ENCODE peak calls at places on chromosomes 11 and 22, in eight cellular contexts. I, Y, L, Z, O, N, Q and D are unnamed samples.

GRCh38 chr11:130489716-130490115 is 41.3 kb downstream of the ADAMTS15 start:
- DNase-seq in Z (no peak), I (no peak), L (no peak), Y (no peak), O (no peak), N (no peak), Q (no peak), D (no peak)

GRCh38 chr11:94002226-94002625 is 18.9 kb upstream of the HEPHL1 start:
- DNase-seq in Y (no peak), Q (no peak), Z (no peak), L (no peak), N (no peak), O (peak; percentile 44), I (no peak), D (no peak)

GRCh38 chr11:14386895-14387480 is 28.0 kb upstream of the RRAS2 start:
- DNase-seq in Y (no peak), I (peak; percentile 70), N (no peak), O (peak; percentile 89), Q (peak; percentile 22), L (no peak), Z (no peak), D (no peak)

GRCh38 chr11:46387456-46387855 is 4.1 kb downstream of the CHRM4 start:
- DNase-seq in Q (no peak), Z (no peak), N (no peak), L (no peak), O (no peak), I (no peak), Y (no peak), D (no peak)

GRCh38 chr11:113184498-113184897 is 129.9 kb upstream of the TTC12 start:
- DNase-seq in Y (no peak), Z (peak; percentile 2), O (peak; percentile 56), I (no peak), N (no peak), L (no peak), Q (no peak), D (peak; percentile 69)

GRCh38 chr11:6771926-6772898 is at the start of gene OR2AG2:
- DNase-seq in Q (no peak), Y (no peak), I (no peak), Z (no peak), N (no peak), L (peak; percentile 8), O (no peak), D (no peak)

GRCh38 chr11:120977470-120977869 is 46.4 kb upstream of the TBCEL start:
- DNase-seq in Y (no peak), L (no peak), Q (no peak), Z (no peak), N (no peak), O (peak; percentile 10), I (no peak), D (peak; percentile 26)

GRCh38 chr11:97895572-97895971 is 1125.2 kb upstream of the CNTN5 start:
- DNase-seq in Z (no peak), I (no peak), O (no peak), N (no peak), Y (no peak), Q (no peak), L (no peak), D (no peak)

GRCh38 chr11:830295-831131 is 2.2 kb upstream of the CD151 start:
- DNase-seq in N (peak; percentile 72), I (no peak), L (no peak), Y (peak; percentile 85), O (no peak), Q (peak; percentile 83), Z (no peak), D (no peak)

GRCh38 chr22:38026130-38027111 is 30.8 kb upstream of the PICK1 start:
- DNase-seq in O (no peak), L (no peak), N (no peak), Q (no peak), I (no peak), Y (no peak), Z (no peak), D (no peak)

GRCh38 chr11:10091314-10092045 is 202.5 kb downstream of the SBF2 start:
- DNase-seq in I (no peak), N (no peak), Z (no peak), L (no peak), Y (no peak), Q (no peak), O (peak; percentile 19), D (no peak)
- H3K27ac ChIP-seq in I (no peak overlapping the region), N (no peak overlapping the region), Z (peak overlapping the region; percentile 62), L (no peak overlapping the region), Y (no peak overlapping the region), Q (no peak overlapping the region), O (no peak overlapping the region), D (no peak overlapping the region)

GRCh38 chr22:23655891-23656475 is 23.9 kb upstream of the DRICH1 start:
- DNase-seq in I (no peak), N (no peak), L (no peak), O (no peak), Y (no peak), Z (no peak), Q (no peak), D (no peak)

GRCh38 chr22:23651676-23652075 is 19.6 kb upstream of the DRICH1 start:
- DNase-seq in Z (no peak), L (no peak), I (no peak), N (no peak), O (no peak), Q (no peak), Y (no peak), D (no peak)

GRCh38 chr22:23652286-23652685 is 20.2 kb upstream of the DRICH1 start:
- DNase-seq in O (no peak), Q (no peak), Y (no peak), N (no peak), L (no peak), Z (no peak), I (no peak), D (no peak)

GRCh38 chr22:23649071-23649501 is 17.0 kb upstream of the DRICH1 start:
- DNase-seq in N (no peak), Z (no peak), I (no peak), Y (no peak), O (no peak), L (no peak), Q (no peak), D (no peak)

GRCh38 chr22:23652711-23653110 is 20.6 kb upstream of the DRICH1 start:
- DNase-seq in Q (no peak), Z (no peak), L (no peak), O (no peak), Y (no peak), I (no peak), N (no peak), D (no peak)
- H3K27ac ChIP-seq in Q (no peak overlapping the region), Z (no peak overlapping the region), L (no peak overlapping the region), O (no peak overlapping the region), Y (no peak overlapping the region), I (no peak overlapping the region), N (no peak overlapping the region), D (no peak overlapping the region)

DNA sequence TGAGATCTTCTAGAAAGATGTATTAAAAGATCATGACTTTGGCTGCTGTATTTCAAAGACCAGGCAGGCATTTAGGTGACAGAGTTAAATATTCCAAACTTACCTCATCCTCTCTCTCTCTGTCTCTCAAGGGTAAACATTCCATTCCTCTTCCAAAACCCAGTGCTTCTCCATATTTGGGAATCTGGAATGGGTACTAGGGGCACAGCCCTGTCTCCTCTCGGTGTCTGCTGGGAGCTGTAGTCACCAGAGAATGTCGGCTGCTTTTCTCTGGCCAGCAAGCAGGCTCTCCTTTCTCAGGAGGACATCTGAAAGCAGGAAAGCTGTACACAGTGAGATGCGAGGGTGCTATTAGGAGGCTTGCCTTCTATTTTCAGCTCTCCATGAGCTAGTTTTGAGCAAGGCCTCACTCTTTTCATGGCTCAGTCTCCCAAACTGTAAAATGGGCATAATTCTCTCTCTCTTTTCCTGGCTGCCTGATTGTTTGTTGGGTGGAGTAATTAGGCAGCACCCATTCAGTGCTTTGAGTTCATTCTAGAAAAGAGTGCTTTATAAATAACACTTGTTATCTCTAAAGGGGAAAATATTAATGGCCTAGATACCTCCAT is 9.3 kb upstream of the PEX26 start:
- DNase-seq in N (no peak), L (no peak), Z (no peak), I (no peak), Q (no peak), Y (no peak), O (peak; percentile 44), D (no peak)
- H3K27ac ChIP-seq in N (peak overlapping the region; percentile 87), L (peak overlapping the region; percentile 41), Z (no peak overlapping the region), I (no peak overlapping the region), Q (peak overlapping the region; percentile 86), Y (no peak overlapping the region), O (peak overlapping the region; percentile 21), D (no peak overlapping the region)

DNA sequence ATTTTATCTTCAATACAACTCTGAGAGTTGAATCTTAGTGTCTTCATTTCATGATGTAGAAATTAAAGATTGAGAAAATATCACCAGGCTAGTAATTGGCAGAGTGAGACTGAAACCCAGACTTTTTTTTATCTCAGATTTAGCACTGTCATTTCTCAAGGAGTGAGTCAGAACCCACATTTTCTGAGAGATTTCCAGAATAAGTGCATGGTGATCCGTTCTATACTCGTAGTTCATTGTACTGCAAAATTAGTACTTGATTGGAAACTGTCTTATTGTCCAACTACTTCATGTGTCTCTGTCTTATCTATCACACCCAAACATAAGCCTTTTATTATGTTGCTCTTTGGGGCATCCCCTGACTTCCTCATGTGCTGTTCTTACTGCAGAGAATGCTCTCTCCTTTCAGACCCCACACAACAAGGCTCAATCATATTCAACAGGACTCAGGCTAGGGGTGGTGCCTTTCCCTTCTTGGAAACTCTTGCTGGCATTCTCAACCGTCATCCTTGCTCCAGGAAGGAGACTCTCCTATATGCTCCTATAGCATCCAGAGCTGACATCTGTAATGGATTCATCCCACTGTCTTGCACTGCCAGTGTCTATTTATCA is 76.7 kb upstream of the BLID start:
- DNase-seq in L (no peak), O (peak; percentile 62), Z (no peak), Y (no peak), Q (no peak), N (no peak), I (no peak), D (no peak)
- H3K27ac ChIP-seq in L (no peak overlapping the region), O (peak overlapping the region; percentile 97), Z (peak overlapping the region; percentile 75), Y (no peak overlapping the region), Q (no peak overlapping the region), N (peak overlapping the region; percentile 37), I (no peak overlapping the region), D (peak overlapping the region; percentile 82)

GRCh38 chr11:19979519-19979845 is 180.8 kb downstream of the DBX1 start:
- DNase-seq in Z (no peak), N (no peak), I (no peak), Q (no peak), O (no peak), Y (no peak), L (no peak), D (no peak)
- H3K27ac ChIP-seq in Z (no peak overlapping the region), N (peak overlapping the region; percentile 50), I (no peak overlapping the region), Q (no peak overlapping the region), O (peak overlapping the region; percentile 81), Y (peak overlapping the region; percentile 80), L (no peak overlapping the region), D (peak overlapping the region; percentile 99)

DNA sequence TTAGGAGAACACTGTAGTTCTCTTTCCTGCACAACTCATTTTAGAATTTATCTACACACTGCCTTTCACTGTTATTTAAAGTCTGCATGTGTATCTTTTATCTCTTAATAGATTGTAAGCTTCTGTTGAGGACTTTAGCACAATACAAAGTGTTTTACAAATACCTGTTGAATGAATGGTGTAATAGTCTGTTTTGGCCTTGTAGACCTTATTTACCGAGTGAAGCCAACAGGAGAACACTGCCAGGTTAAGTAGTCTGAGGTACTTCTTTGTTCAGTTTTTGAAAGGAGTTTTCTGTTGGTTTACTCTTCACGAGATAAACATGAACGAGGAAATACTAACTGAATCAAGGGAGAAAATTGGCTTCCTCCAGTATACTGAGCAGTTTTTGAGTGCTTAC is 31.0 kb downstream of the SIK2 start:
- DNase-seq in Q (no peak), O (no peak), N (no peak), Z (no peak), L (no peak), I (no peak), Y (no peak), D (no peak)
- H3K27ac ChIP-seq in Q (peak overlapping the region; percentile 54), O (no peak overlapping the region), N (peak overlapping the region; percentile 63), Z (no peak overlapping the region), L (peak overlapping the region; percentile 17), I (no peak overlapping the region), Y (peak overlapping the region; percentile 56), D (peak overlapping the region; percentile 81)